ENCODE peak calls at places on chromosomes 16 and 17, in eight cellular contexts. U, D, A, X, C, G, T and I are unnamed samples.

GRCh38 chr17:58377005-58377660 is 25.1 kb upstream of the SUPT4H1 start:
- DNase-seq in U (no peak), D (no peak), A (no peak), X (no peak), C (no peak), G (no peak), T (peak), I (no peak)

GRCh38 chr17:83118071-83118841 is 38.8 kb downstream of the METRNL start:
- DNase-seq in U (no peak), D (no peak), A (no peak), X (no peak), C (no peak), G (no peak), T (no peak), I (no peak)

GRCh38 chr17:74515941-74516340 is 15.3 kb downstream of the CD300LB start:
- DNase-seq in U (no peak), D (no peak), A (no peak), X (no peak), C (no peak), G (no peak), T (no peak), I (no peak)

GRCh38 chr17:72308744-72309395 is 188.1 kb downstream of the SOX9 start:
- DNase-seq in U (no peak), D (no peak), A (no peak), X (no peak), C (no peak), G (no peak), T (peak), I (peak)

GRCh38 chr16:58578642-58579041 is 51.0 kb downstream of the CNOT1 start:
- DNase-seq in U (no peak), D (no peak), A (no peak), X (no peak), C (no peak), G (no peak), T (no peak), I (no peak)

GRCh38 chr17:978110-979093 is 1.2 kb downstream of the NXN start:
- DNase-seq in U (no peak), D (no peak), A (no peak), X (no peak), C (peak), G (no peak), T (no peak), I (peak)

GRCh38 chr17:8320990-8321389 is 10.9 kb downstream of the ARHGEF15 start:
- DNase-seq in U (no peak), D (no peak), A (no peak), X (no peak), C (no peak), G (no peak), T (no peak), I (no peak)

GRCh38 chr16:53429221-53429943 is 4.9 kb upstream of the RBL2 start:
- DNase-seq in U (no peak), D (peak), A (no peak), X (no peak), C (peak), G (no peak), T (peak), I (peak)

GRCh38 chr17:77315551-77316190 is 174.9 kb downstream of the SEC14L1 start:
- DNase-seq in U (no peak), D (no peak), A (no peak), X (no peak), C (no peak), G (no peak), T (no peak), I (no peak)

GRCh38 chr17:33520404-33521032 is 227.4 kb upstream of the ASIC2 start:
- DNase-seq in U (peak), D (no peak), A (peak), X (peak), C (no peak), G (no peak), T (peak), I (peak)

GRCh38 chr16:3112058-3112880 is at the start of gene ZNF205:
- DNase-seq in U (no peak), D (peak), A (no peak), X (no peak), C (peak), G (peak), T (peak), I (peak)

GRCh38 chr16:72129976-72130656 is 36.5 kb downstream of the DHX38 start:
- DNase-seq in U (no peak), D (no peak), A (no peak), X (no peak), C (no peak), G (no peak), T (no peak), I (no peak)

GRCh38 chr16:72198021-72198420 is 26.1 kb upstream of the PMFBP1 start:
- DNase-seq in U (peak), D (peak), A (no peak), X (no peak), C (peak), G (no peak), T (peak), I (peak)